ENCODE peak calls at places on chromosome 3, in nine cellular contexts. E is HepG2, M is Panc1, X is GM23338, H is stomach, Y is HCT116, A is sigmoid colon, T is K562, I is esophagus muscularis mucosa. L is an unnamed sample.
A peak's percentile ranks its signal among the peaks of the same experiment; 100 is the strongest.

GRCh38 chr3:50627407-50628051 is 10.6 kb downstream of the MAPKAPK3 start:
- DNase-seq in H (peak; percentile 38), E (no peak), I (no peak), M (no peak), X (peak; percentile 83), Y (peak; percentile 88), T (no peak), A (no peak), L (no peak)

GRCh38 chr3:36372534-36372935 is 7.8 kb upstream of the STAC start:
- DNase-seq in X (no peak), A (no peak), Y (no peak), I (no peak), H (no peak), E (no peak), M (no peak), T (no peak), L (no peak)

GRCh38 chr3:58638586-58638985 is 28.0 kb downstream of the FAM3D start:
- DNase-seq in I (no peak), M (no peak), X (no peak), T (no peak), H (no peak), Y (no peak), E (no peak), A (no peak), L (no peak)

GRCh38 chr3:116316781-116317180 is 128.5 kb downstream of the LSAMP start:
- DNase-seq in E (no peak), A (peak; percentile 71), Y (no peak), I (no peak), H (no peak), M (no peak), T (no peak), X (no peak), L (no peak)

GRCh38 chr3:156252656-156253055 is 132.3 kb downstream of the KCNAB1 start:
- DNase-seq in X (no peak), E (no peak), T (no peak), Y (no peak), M (no peak), I (no peak), H (no peak), A (no peak), L (no peak)

GRCh38 chr3:86948840-86949239 is 42.1 kb downstream of the VGLL3 start:
- DNase-seq in M (no peak), Y (no peak), T (no peak), A (no peak), X (no peak), H (no peak), I (no peak), E (no peak), L (no peak)

GRCh38 chr3:124701687-124702086 is 28.6 kb upstream of the UMPS start:
- DNase-seq in A (no peak), Y (no peak), M (no peak), T (no peak), I (no peak), X (no peak), H (no peak), E (peak; percentile 16), L (no peak)

GRCh38 chr3:83953417-83954089 is 1005.2 kb upstream of the CADM2 start:
- DNase-seq in I (no peak), X (no peak), H (no peak), T (no peak), M (peak; percentile 46), A (no peak), Y (no peak), E (no peak), L (no peak)

DNA sequence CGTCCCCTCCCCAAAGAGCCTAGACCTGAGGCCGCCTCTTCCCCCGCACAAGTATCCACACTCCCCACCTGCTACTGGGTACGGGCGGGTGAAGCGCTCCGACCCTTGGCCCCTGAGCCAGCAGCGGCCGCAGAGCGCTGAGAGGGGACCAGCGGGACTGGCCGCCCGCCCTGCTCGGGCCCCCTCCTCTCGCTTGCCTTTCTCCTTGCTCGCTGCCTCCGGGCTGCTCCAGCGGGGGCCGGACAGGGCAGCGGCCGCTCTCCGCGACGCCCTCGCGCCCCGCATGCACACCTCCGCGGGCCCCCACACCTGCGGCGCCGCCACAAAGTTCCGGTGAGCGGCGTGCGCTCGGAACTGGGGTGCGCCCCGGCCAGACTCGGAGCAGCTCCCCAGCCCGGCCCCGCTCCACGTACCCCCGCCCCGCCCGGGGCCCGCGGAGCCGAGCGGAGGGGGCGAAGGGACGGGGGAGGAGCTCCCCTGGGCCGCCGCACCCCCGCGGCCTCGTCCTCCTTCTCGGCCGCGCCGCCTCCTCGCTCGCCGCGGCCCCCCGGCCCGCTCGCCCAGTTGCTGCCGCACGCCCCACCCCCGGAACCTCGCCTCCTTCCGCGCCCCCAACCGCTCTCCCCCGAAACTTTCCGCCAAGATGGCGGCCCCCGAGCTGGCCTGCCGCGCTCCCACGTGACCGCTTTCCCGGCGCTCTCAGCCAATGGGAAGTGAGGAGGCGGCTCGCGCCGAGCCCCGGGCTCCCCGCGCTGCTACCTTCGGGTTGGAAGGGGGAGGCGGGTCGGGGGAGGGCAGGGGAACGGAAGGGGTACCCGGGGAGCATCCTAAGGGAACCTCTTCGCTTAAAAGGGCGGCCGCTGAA is 704 bp downstream of the DLG1 start:
- DNase-seq in T (peak; percentile 92), E (peak; percentile 80), Y (peak; percentile 68), M (no peak), H (peak; percentile 91), I (peak; percentile 96), X (peak; percentile 95), A (peak; percentile 93), L (peak; percentile 92)
- TF ChIP-seq POLR2AphosphoS5 in T (no peak), E (no peak), Y (peak; percentile 40), M (no peak), H (no peak), I (peak; percentile 45), X (no peak), A (no peak), L (no peak)

GRCh38 chr3:15805756-15806266 is 8.0 kb upstream of the ANKRD28 start:
- DNase-seq in Y (no peak), E (no peak), A (no peak), H (no peak), X (no peak), M (no peak), I (no peak), T (no peak), L (no peak)
- H3K4me3 ChIP-seq in Y (no peak overlapping the region), E (no peak overlapping the region), A (no peak overlapping the region), H (no peak overlapping the region), X (no peak overlapping the region), M (no peak overlapping the region), I (no peak overlapping the region), T (no peak overlapping the region), L (no peak overlapping the region)

DNA sequence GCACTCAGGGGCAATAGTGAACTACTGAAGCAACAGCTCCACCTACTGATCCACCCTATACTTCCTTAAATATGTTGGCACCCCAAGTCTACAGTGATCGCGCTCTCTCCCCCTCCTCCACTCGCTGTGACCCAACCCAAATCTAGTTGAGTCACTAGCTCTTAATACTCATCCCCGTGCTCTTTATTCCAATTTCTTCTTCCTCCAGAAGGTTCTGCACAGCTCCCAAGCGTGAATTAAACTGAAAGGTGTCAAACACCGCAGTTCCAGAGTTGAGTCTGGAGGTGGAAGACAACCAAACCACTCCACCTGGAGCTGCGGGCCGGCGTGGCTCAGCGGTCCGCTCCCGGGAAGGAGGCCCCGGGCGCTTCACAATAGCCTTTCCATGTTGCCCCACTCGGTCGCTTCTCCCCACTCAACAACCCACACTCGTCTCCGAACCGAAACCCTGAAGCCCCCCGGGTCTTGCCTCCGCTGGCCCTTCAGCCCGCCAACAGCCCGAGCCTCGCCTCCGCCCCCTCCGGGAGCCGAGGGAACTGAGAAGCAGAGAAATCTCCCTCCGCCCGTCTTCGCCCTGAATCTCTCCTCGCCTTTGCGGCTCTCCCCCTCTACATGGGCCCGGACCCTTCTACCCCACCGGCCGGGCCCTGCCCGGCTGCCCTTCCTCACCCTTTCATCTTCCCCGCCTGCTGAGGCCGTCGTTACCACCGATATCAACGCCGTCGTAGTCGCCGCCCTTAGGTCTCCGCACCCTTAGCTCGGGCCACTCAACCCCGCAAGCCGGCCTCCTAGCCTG is 578 bp downstream of the NAA50 start:
- DNase-seq in E (peak; percentile 79), A (peak; percentile 88), X (peak; percentile 93), Y (peak; percentile 80), T (peak; percentile 57), M (peak; percentile 84), H (peak; percentile 70), I (no peak), L (peak; percentile 81)
- TF ChIP-seq POLR2AphosphoS5 in E (no peak), A (peak; percentile 70), X (no peak), Y (peak; percentile 47), T (no peak), M (peak; percentile 60), H (peak; percentile 18), I (peak; percentile 56), L (peak; percentile 70)

GRCh38 chr3:128803307-128803706 is 76.1 kb upstream of the ACAD9 start:
- DNase-seq in X (no peak), H (no peak), A (no peak), T (no peak), Y (no peak), M (no peak), E (no peak), I (no peak), L (no peak)
- H3K4me3 ChIP-seq in X (no peak overlapping the region), H (no peak overlapping the region), A (no peak overlapping the region), T (no peak overlapping the region), Y (no peak overlapping the region), M (no peak overlapping the region), E (no peak overlapping the region), I (no peak overlapping the region), L (no peak overlapping the region)

GRCh38 chr3:160129459-160130061 is 95.7 kb upstream of the C3orf80 start:
- DNase-seq in E (no peak), H (no peak), T (no peak), Y (no peak), M (peak; percentile 68), I (no peak), X (no peak), A (no peak), L (no peak)
- TF ChIP-seq POLR2AphosphoS5 in E (no peak), H (no peak), T (no peak), Y (peak; percentile 27), M (no peak), I (no peak), X (no peak), A (no peak), L (no peak)

GRCh38 chr3:128060473-128061381 is 8.5 kb downstream of the SEC61A1 start:
- DNase-seq in E (no peak), X (no peak), M (no peak), A (no peak), T (no peak), I (peak; percentile 72), H (no peak), Y (no peak), L (no peak)

GRCh38 chr3:128067481-128067880 is 15.2 kb downstream of the SEC61A1 start:
- DNase-seq in E (no peak), A (no peak), I (peak; percentile 42), Y (no peak), M (no peak), T (no peak), X (no peak), H (no peak), L (no peak)

GRCh38 chr3:128066111-128066510 is 13.9 kb downstream of the SEC61A1 start:
- DNase-seq in A (no peak), H (no peak), E (no peak), M (no peak), T (no peak), I (no peak), X (no peak), Y (no peak), L (no peak)

GRCh38 chr3:128064962-128065361 is 12.7 kb downstream of the SEC61A1 start:
- DNase-seq in M (no peak), A (no peak), X (no peak), E (no peak), Y (no peak), T (no peak), H (no peak), I (no peak), L (no peak)

GRCh38 chr3:128062033-128062745 is 10.0 kb downstream of the SEC61A1 start:
- DNase-seq in Y (no peak), X (no peak), H (no peak), E (no peak), I (peak; percentile 64), A (no peak), T (no peak), M (no peak), L (no peak)
- H3K4me3 ChIP-seq in Y (no peak overlapping the region), X (no peak overlapping the region), H (no peak overlapping the region), E (no peak overlapping the region), I (no peak overlapping the region), A (no peak overlapping the region), T (no peak overlapping the region), M (no peak overlapping the region), L (no peak overlapping the region)

L was measured in transverse colon.